ENCODE peak calls at places on chromosomes 4 and X, in ten cellular contexts. One of them, this sample, is unnamed.

GRCh38 chr4:153577053-153577452 is 107.0 kb upstream of the TLR2 start:
- DNase-seq in kidney: no peak
- DNase-seq in IMR-90: no peak
- DNase-seq in spleen: no peak
- DNase-seq in stomach: no peak
- DNase-seq in lower lobe of right lung: no peak
- DNase-seq in A549: no peak
- DNase-seq in uterus: no peak
- DNase-seq in cardiac muscle cell: no peak
- DNase-seq in Peyer's patch: no peak
- DNase-seq in this sample: no peak

GRCh38 chr4:28555851-28556250 is 1695.2 kb downstream of the STIM2 start:
- DNase-seq in kidney: no peak
- DNase-seq in IMR-90: peak; percentile 5
- DNase-seq in spleen: no peak
- DNase-seq in stomach: no peak
- DNase-seq in lower lobe of right lung: no peak
- DNase-seq in A549: no peak
- DNase-seq in uterus: no peak
- DNase-seq in cardiac muscle cell: no peak
- DNase-seq in Peyer's patch: no peak
- DNase-seq in this sample: no peak

GRCh38 chr4:2715426-2715825 is 40.7 kb downstream of the TNIP2 start:
- DNase-seq in kidney: no peak
- DNase-seq in IMR-90: no peak
- DNase-seq in spleen: no peak
- DNase-seq in stomach: no peak
- DNase-seq in lower lobe of right lung: no peak
- DNase-seq in A549: no peak
- DNase-seq in uterus: no peak
- DNase-seq in cardiac muscle cell: no peak
- DNase-seq in Peyer's patch: peak; percentile 3
- DNase-seq in this sample: no peak

GRCh38 chr4:3270141-3270611 is 21.2 kb downstream of the MSANTD1 start:
- DNase-seq in kidney: peak; percentile 43
- DNase-seq in IMR-90: no peak
- DNase-seq in spleen: no peak
- DNase-seq in stomach: peak; percentile 16
- DNase-seq in lower lobe of right lung: no peak
- DNase-seq in A549: no peak
- DNase-seq in uterus: no peak
- DNase-seq in cardiac muscle cell: no peak
- DNase-seq in Peyer's patch: no peak
- DNase-seq in this sample: no peak

GRCh38 chr4:24991015-24991414 is 39.7 kb downstream of the LGI2 start:
- DNase-seq in kidney: no peak
- DNase-seq in IMR-90: peak; percentile 36
- DNase-seq in spleen: no peak
- DNase-seq in stomach: no peak
- DNase-seq in lower lobe of right lung: no peak
- DNase-seq in A549: no peak
- DNase-seq in uterus: peak; percentile 35
- DNase-seq in cardiac muscle cell: peak; percentile 89
- DNase-seq in Peyer's patch: no peak
- DNase-seq in this sample: no peak

GRCh38 chrX:56503941-56504673 is 59.3 kb upstream of the UBQLN2 start:
- DNase-seq in kidney: no peak
- DNase-seq in IMR-90: no peak
- DNase-seq in spleen: no peak
- DNase-seq in stomach: no peak
- DNase-seq in lower lobe of right lung: no peak
- DNase-seq in A549: peak; percentile 1
- DNase-seq in uterus: no peak
- DNase-seq in cardiac muscle cell: no peak
- DNase-seq in Peyer's patch: no peak
- DNase-seq in this sample: no peak

GRCh38 chr4:182384496-182385155 is 141.4 kb downstream of the TENM3 start:
- DNase-seq in kidney: no peak
- DNase-seq in IMR-90: peak; percentile 20
- DNase-seq in spleen: no peak
- DNase-seq in stomach: no peak
- DNase-seq in lower lobe of right lung: no peak
- DNase-seq in A549: no peak
- DNase-seq in uterus: no peak
- DNase-seq in cardiac muscle cell: peak; percentile 9
- DNase-seq in Peyer's patch: no peak
- DNase-seq in this sample: no peak

GRCh38 chr4:18202510-18202909 is 181.0 kb upstream of the LCORL start:
- DNase-seq in kidney: no peak
- DNase-seq in IMR-90: no peak
- DNase-seq in spleen: no peak
- DNase-seq in stomach: no peak
- DNase-seq in lower lobe of right lung: no peak
- DNase-seq in A549: no peak
- DNase-seq in uterus: no peak
- DNase-seq in cardiac muscle cell: no peak
- DNase-seq in Peyer's patch: no peak
- DNase-seq in this sample: no peak

GRCh38 chr4:149781150-149781549 is 34.5 kb downstream of the IQCM start:
- DNase-seq in kidney: no peak
- DNase-seq in IMR-90: peak; percentile 80
- DNase-seq in spleen: no peak
- DNase-seq in stomach: no peak
- DNase-seq in lower lobe of right lung: no peak
- DNase-seq in A549: peak; percentile 26
- DNase-seq in uterus: no peak
- DNase-seq in cardiac muscle cell: peak; percentile 60
- DNase-seq in Peyer's patch: no peak
- DNase-seq in this sample: no peak

GRCh38 chr4:47704693-47705325 is 133.1 kb downstream of the CORIN start:
- DNase-seq in kidney: no peak
- DNase-seq in IMR-90: peak; percentile 37
- DNase-seq in spleen: no peak
- DNase-seq in stomach: peak; percentile 35
- DNase-seq in lower lobe of right lung: no peak
- DNase-seq in A549: peak; percentile 30
- DNase-seq in uterus: no peak
- DNase-seq in cardiac muscle cell: peak; percentile 60
- DNase-seq in Peyer's patch: no peak
- DNase-seq in this sample: no peak

GRCh38 chrX:101079223-101079622 is 544 bp downstream of the TMEM35A start:
- DNase-seq in kidney: no peak
- DNase-seq in IMR-90: peak; percentile 32
- DNase-seq in spleen: no peak
- DNase-seq in stomach: no peak
- DNase-seq in lower lobe of right lung: no peak
- DNase-seq in A549: no peak
- DNase-seq in uterus: no peak
- DNase-seq in cardiac muscle cell: no peak
- DNase-seq in Peyer's patch: no peak
- DNase-seq in this sample: no peak
- H3K4me1 ChIP-seq in kidney: no peaks in the 10 kb centered on the region
- H3K4me1 ChIP-seq in IMR-90: no peaks in the 10 kb centered on the region
- H3K4me1 ChIP-seq in spleen: no peaks in the 10 kb centered on the region
- H3K4me1 ChIP-seq in stomach: no peaks in the 10 kb centered on the region
- H3K4me1 ChIP-seq in lower lobe of right lung: no peaks in the 10 kb centered on the region
- H3K4me1 ChIP-seq in A549: no peaks in the 10 kb centered on the region
- H3K4me1 ChIP-seq in uterus: no peaks in the 10 kb centered on the region
- H3K4me1 ChIP-seq in cardiac muscle cell: no peaks in the 10 kb centered on the region
- H3K4me1 ChIP-seq in Peyer's patch: no peaks in the 10 kb centered on the region
- H3K4me1 ChIP-seq in this sample: no peaks in the 10 kb centered on the region

DNA sequence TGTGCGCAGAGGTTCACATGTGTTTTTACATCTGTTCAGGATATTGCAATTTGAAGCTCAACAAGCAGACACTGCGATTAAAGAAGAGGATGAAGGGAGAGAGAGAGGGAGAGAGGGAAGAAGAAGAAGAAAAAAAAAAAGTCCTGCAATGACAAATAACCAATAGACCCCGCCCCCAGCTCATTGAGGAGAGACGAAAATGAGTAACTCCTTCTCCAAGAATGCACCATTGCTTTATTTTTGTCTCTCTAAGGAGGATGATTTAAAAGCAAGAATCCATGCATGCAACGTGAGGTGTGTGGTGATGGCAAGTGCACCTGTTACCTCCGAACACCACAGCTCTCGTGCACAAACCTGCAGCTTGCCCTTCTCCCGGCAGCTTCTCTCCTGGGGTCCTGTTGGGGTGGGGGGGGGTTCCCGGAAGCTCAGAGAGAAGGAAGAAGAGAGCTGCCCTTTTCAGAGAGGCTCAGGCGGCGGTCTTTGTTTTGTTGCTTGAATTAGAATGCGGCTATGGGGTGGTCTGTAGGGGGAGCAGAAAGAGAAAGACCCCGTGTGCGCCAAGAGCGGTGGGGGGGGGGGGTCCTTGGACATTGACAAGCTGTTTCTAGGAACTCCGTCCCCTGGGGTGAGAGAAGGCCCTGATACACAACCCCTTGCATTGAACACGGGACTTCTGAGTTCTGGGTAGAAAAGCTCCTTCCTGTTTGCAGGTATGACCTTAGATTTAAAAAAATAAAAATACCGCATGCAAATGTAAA is 100.7 kb downstream of the CRLF2 start:
- DNase-seq in kidney: no peak
- DNase-seq in IMR-90: no peak
- DNase-seq in spleen: peak; percentile 15
- DNase-seq in stomach: no peak
- DNase-seq in lower lobe of right lung: no peak
- DNase-seq in A549: no peak
- DNase-seq in uterus: no peak
- DNase-seq in cardiac muscle cell: no peak
- DNase-seq in Peyer's patch: no peak
- DNase-seq in this sample: no peak
- H3K4me3 ChIP-seq in kidney: no peak overlapping the region
- H3K4me3 ChIP-seq in IMR-90: no peak overlapping the region
- H3K4me3 ChIP-seq in spleen: no peak overlapping the region
- H3K4me3 ChIP-seq in stomach: no peak overlapping the region
- H3K4me3 ChIP-seq in lower lobe of right lung: no peak overlapping the region
- H3K4me3 ChIP-seq in A549: no peak overlapping the region
- H3K4me3 ChIP-seq in uterus: no peak overlapping the region
- H3K4me3 ChIP-seq in cardiac muscle cell: no peak overlapping the region
- H3K4me3 ChIP-seq in Peyer's patch: no peak overlapping the region
- H3K4me3 ChIP-seq in this sample: no peak overlapping the region

GRCh38 chr4:122854860-122855259 is 28.2 kb downstream of the FGF2 start:
- DNase-seq in kidney: no peak
- DNase-seq in IMR-90: no peak
- DNase-seq in spleen: no peak
- DNase-seq in stomach: no peak
- DNase-seq in lower lobe of right lung: no peak
- DNase-seq in A549: no peak
- DNase-seq in uterus: no peak
- DNase-seq in cardiac muscle cell: no peak
- DNase-seq in Peyer's patch: no peak
- DNase-seq in this sample: no peak

GRCh38 chr4:122851568-122851967 is 24.9 kb downstream of the FGF2 start:
- DNase-seq in kidney: no peak
- DNase-seq in IMR-90: no peak
- DNase-seq in spleen: no peak
- DNase-seq in stomach: no peak
- DNase-seq in lower lobe of right lung: no peak
- DNase-seq in A549: no peak
- DNase-seq in uterus: no peak
- DNase-seq in cardiac muscle cell: no peak
- DNase-seq in Peyer's patch: no peak
- DNase-seq in this sample: no peak

GRCh38 chr4:122855491-122855890 is 28.9 kb downstream of the FGF2 start:
- DNase-seq in kidney: no peak
- DNase-seq in IMR-90: no peak
- DNase-seq in spleen: no peak
- DNase-seq in stomach: no peak
- DNase-seq in lower lobe of right lung: no peak
- DNase-seq in A549: no peak
- DNase-seq in uterus: no peak
- DNase-seq in cardiac muscle cell: no peak
- DNase-seq in Peyer's patch: no peak
- DNase-seq in this sample: no peak

GRCh38 chr4:122857160-122857559 is 30.5 kb downstream of the FGF2 start:
- DNase-seq in kidney: no peak
- DNase-seq in IMR-90: no peak
- DNase-seq in spleen: no peak
- DNase-seq in stomach: no peak
- DNase-seq in lower lobe of right lung: no peak
- DNase-seq in A549: no peak
- DNase-seq in uterus: no peak
- DNase-seq in cardiac muscle cell: no peak
- DNase-seq in Peyer's patch: no peak
- DNase-seq in this sample: no peak

GRCh38 chr4:122854444-122854843 is 27.8 kb downstream of the FGF2 start:
- DNase-seq in kidney: no peak
- DNase-seq in IMR-90: no peak
- DNase-seq in spleen: no peak
- DNase-seq in stomach: no peak
- DNase-seq in lower lobe of right lung: no peak
- DNase-seq in A549: no peak
- DNase-seq in uterus: peak; percentile 35
- DNase-seq in cardiac muscle cell: peak; percentile 37
- DNase-seq in Peyer's patch: no peak
- DNase-seq in this sample: no peak
- H3K27ac ChIP-seq in kidney: peak overlapping the region; percentile 59
- H3K27ac ChIP-seq in IMR-90: no peak overlapping the region
- H3K27ac ChIP-seq in spleen: no peak overlapping the region
- H3K27ac ChIP-seq in stomach: peak overlapping the region; percentile 43
- H3K27ac ChIP-seq in lower lobe of right lung: peak overlapping the region; percentile 32
- H3K27ac ChIP-seq in A549: peak overlapping the region; percentile 77
- H3K27ac ChIP-seq in uterus: peak overlapping the region; percentile 64
- H3K27ac ChIP-seq in cardiac muscle cell: no peak overlapping the region
- H3K27ac ChIP-seq in Peyer's patch: peak overlapping the region; percentile 61
- H3K27ac ChIP-seq in this sample: no peak overlapping the region

GRCh38 chr4:84971319-84971932 is 4.9 kb upstream of the WDFY3 start:
- DNase-seq in kidney: no peak
- DNase-seq in IMR-90: peak; percentile 70
- DNase-seq in spleen: no peak
- DNase-seq in stomach: no peak
- DNase-seq in lower lobe of right lung: no peak
- DNase-seq in A549: peak; percentile 40
- DNase-seq in uterus: no peak
- DNase-seq in cardiac muscle cell: peak; percentile 71
- DNase-seq in Peyer's patch: no peak
- DNase-seq in this sample: peak; percentile 4

GRCh38 chr4:84967292-84967651 is 782 bp upstream of the WDFY3 start:
- DNase-seq in kidney: no peak
- DNase-seq in IMR-90: peak; percentile 38
- DNase-seq in spleen: no peak
- DNase-seq in stomach: no peak
- DNase-seq in lower lobe of right lung: no peak
- DNase-seq in A549: no peak
- DNase-seq in uterus: no peak
- DNase-seq in cardiac muscle cell: peak; percentile 35
- DNase-seq in Peyer's patch: no peak
- DNase-seq in this sample: no peak

GRCh38 chr4:84966382-84967291 is at the start of gene WDFY3:
- DNase-seq in kidney: peak; percentile 95
- DNase-seq in IMR-90: peak; percentile 89
- DNase-seq in spleen: peak; percentile 91
- DNase-seq in stomach: peak; percentile 78
- DNase-seq in lower lobe of right lung: peak; percentile 85
- DNase-seq in A549: peak; percentile 83
- DNase-seq in uterus: peak; percentile 81
- DNase-seq in cardiac muscle cell: peak; percentile 95
- DNase-seq in Peyer's patch: peak; percentile 78
- DNase-seq in this sample: no peak

GRCh38 chr4:84965558-84966381 is 720 bp downstream of the WDFY3 start:
- DNase-seq in kidney: peak; percentile 85
- DNase-seq in IMR-90: peak; percentile 17
- DNase-seq in spleen: peak; percentile 87
- DNase-seq in stomach: peak; percentile 40
- DNase-seq in lower lobe of right lung: peak; percentile 68
- DNase-seq in A549: peak; percentile 31
- DNase-seq in uterus: peak; percentile 38
- DNase-seq in cardiac muscle cell: peak; percentile 42
- DNase-seq in Peyer's patch: peak; percentile 58
- DNase-seq in this sample: no peak

GRCh38 chr4:84968936-84969335 is 2.4 kb upstream of the WDFY3 start:
- DNase-seq in kidney: no peak
- DNase-seq in IMR-90: no peak
- DNase-seq in spleen: no peak
- DNase-seq in stomach: no peak
- DNase-seq in lower lobe of right lung: no peak
- DNase-seq in A549: no peak
- DNase-seq in uterus: no peak
- DNase-seq in cardiac muscle cell: no peak
- DNase-seq in Peyer's patch: no peak
- DNase-seq in this sample: no peak
- H3K4me1 ChIP-seq in kidney: no peaks in the 10 kb centered on the region
- H3K4me1 ChIP-seq in IMR-90: peaks cover 5% of the 10 kb centered on the region
- H3K4me1 ChIP-seq in spleen: peaks cover 29% of the 10 kb centered on the region
- H3K4me1 ChIP-seq in stomach: peaks cover 9% of the 10 kb centered on the region
- H3K4me1 ChIP-seq in lower lobe of right lung: peaks cover 21% of the 10 kb centered on the region
- H3K4me1 ChIP-seq in A549: peaks cover 19% of the 10 kb centered on the region
- H3K4me1 ChIP-seq in uterus: no peaks in the 10 kb centered on the region
- H3K4me1 ChIP-seq in cardiac muscle cell: peaks cover 9% of the 10 kb centered on the region
- H3K4me1 ChIP-seq in Peyer's patch: peaks cover 15% of the 10 kb centered on the region
- H3K4me1 ChIP-seq in this sample: peaks cover 5% of the 10 kb centered on the region

This sample was measured in CD4-positive, CD25-positive, alpha-beta regulatory T cell.